ENCODE peak calls at places on chromosomes 1 and 21, in four cellular contexts. W, O, R and J are unnamed samples.

GRCh38 chr1:86971778-86972177 is 57.3 kb downstream of the HS2ST1 start:
- DNase-seq in O (no peak), R (no peak), W (no peak), J (no peak)

GRCh38 chr21:14880922-14881321 is 183.9 kb downstream of the NRIP1 start:
- DNase-seq in W (no peak), R (no peak), O (peak), J (no peak)

GRCh38 chr1:158930504-158930903 is 848 bp upstream of the PYHIN1 start:
- DNase-seq in R (no peak), O (no peak), W (no peak), J (no peak)

GRCh38 chr1:112688781-112689193 is 14.3 kb downstream of the MOV10 start:
- DNase-seq in O (no peak), R (no peak), W (no peak), J (no peak)

GRCh38 chr1:3540876-3541275 is 70.4 kb downstream of the MEGF6 start:
- DNase-seq in R (no peak), W (no peak), O (no peak), J (no peak)

GRCh38 chr21:15752763-15753407 is 23.1 kb downstream of the USP25 start:
- DNase-seq in W (no peak), R (no peak), O (no peak), J (no peak)

GRCh38 chr21:38912355-38912619 is 106.6 kb downstream of the ETS2 start:
- DNase-seq in W (no peak), O (no peak), R (no peak), J (no peak)

GRCh38 chr1:241109039-241109438 is 248.0 kb downstream of the RGS7 start:
- DNase-seq in O (no peak), R (no peak), W (no peak), J (no peak)

GRCh38 chr1:246753670-246754535 is 29.7 kb downstream of the SCCPDH start:
- DNase-seq in O (peak), R (peak), W (peak), J (peak)

GRCh38 chr1:179156026-179156425 is 73.5 kb downstream of the ABL2 start:
- DNase-seq in W (no peak), O (no peak), R (no peak), J (no peak)

GRCh38 chr1:247574236-247574635 is 13.9 kb upstream of the OR2G2 start:
- DNase-seq in O (no peak), W (no peak), R (no peak), J (no peak)

GRCh38 chr1:227762231-227762911 is 27.1 kb downstream of the SNAP47 start:
- DNase-seq in W (no peak), O (peak), R (peak), J (no peak)

GRCh38 chr1:169110691-169111447 is 4.4 kb downstream of the ATP1B1 start:
- DNase-seq in O (peak), R (no peak), W (no peak), J (no peak)

GRCh38 chr1:245045087-245045881 is 109.5 kb upstream of the KIF26B start:
- DNase-seq in O (no peak), R (peak), W (no peak), J (peak)

GRCh38 chr1:154863702-154864174 is 6.3 kb downstream of the KCNN3 start:
- DNase-seq in W (peak), O (peak), R (no peak), J (no peak)

GRCh38 chr1:178361847-178362246 is 134.9 kb downstream of the CLEC20A start:
- DNase-seq in W (no peak), O (no peak), R (no peak), J (no peak)

GRCh38 chr1:110065841-110066240 is 4.6 kb downstream of the ALX3 start:
- DNase-seq in R (no peak), W (no peak), O (no peak), J (no peak)
- H3K4me3 ChIP-seq in R (no peak), W (no peak), O (no peak), J (no peak)

DNA sequence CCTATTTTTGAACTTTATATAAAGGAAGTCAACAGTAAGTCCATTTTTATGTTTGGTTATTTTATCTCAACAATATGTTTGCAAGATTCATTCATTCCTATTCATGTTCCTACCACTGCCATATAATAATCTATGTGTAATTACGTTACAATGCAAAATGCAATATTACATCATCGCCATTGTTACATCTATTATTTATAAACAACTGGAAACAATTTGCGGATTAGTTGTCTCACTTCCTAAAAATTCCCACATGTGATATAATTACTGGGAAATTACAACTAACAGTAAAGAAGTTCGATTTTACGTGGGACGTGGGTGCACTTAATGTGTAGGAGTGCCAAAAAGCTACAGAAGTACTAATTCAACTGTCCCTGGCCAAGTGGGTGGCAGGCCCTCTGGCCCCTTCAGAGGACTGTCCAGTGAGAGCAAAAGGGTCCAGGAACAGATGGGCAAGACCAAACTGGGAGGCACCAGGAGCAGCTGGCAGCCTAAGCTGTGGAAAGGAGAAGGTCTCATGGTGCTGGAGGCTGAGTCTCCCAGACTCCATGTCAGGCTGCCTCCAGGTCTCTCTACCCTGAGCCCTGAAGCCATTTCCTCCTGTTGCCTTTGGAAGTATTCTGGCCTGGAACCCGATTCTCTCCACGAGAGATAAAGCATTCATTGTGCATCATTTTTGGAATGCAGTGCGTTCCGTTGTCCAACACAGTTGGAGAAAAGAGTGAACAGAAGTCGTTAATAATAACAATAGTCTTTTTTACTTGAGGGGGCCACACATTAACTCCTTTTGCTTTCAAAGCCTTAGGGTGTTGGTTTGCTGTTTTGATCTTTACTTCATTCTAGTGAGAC is 42.9 kb downstream of the TNNT2 start:
- DNase-seq in W (no peak), R (no peak), O (no peak), J (no peak)
- TF ChIP-seq CTCF in W (no peak), R (no peak), O (no peak), J (no peak)

DNA sequence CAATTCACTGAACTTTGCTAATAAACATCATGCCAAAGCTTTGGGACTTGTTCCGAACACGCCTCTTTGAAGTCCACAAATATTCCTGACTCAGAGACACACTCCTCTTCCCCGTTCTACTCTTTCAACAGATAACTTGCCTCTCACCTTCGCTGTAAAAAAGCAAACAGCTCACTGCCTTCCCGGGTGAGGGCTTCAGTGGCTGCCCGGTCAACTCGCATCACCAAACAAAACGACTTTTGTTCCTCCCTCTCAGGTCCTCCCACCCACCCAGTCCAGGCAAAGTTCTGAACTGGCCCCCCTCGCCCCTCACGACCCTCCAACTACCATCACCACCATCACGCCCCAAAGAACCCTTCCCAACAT is 532 bp upstream of the CCN1 start:
- DNase-seq in W (no peak), R (peak), O (no peak), J (peak)
- H3K4me3 ChIP-seq in W (no peak), R (peak), O (peak), J (peak)

DNA sequence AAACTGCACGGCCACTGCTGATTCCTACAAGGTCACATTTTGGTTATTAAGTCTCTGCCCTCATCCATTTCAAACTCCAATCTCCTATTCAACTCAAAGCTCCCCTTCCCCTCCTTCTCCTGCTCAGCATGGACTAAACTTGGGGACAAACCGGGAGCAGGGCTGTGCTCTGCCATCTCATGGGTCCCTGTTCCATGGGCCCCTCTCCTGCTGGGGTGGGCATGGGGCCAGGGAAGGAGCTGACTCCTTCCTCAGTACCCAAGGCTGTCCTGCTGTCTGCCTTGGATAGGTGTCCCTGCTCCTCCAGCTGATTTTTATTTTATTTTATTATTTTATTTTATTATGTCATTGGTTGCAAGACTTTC is 27.1 kb downstream of the TNNT2 start:
- DNase-seq in O (no peak), R (no peak), W (no peak), J (no peak)
- TF ChIP-seq CTCF in O (no peak), R (no peak), W (no peak), J (no peak)

DNA sequence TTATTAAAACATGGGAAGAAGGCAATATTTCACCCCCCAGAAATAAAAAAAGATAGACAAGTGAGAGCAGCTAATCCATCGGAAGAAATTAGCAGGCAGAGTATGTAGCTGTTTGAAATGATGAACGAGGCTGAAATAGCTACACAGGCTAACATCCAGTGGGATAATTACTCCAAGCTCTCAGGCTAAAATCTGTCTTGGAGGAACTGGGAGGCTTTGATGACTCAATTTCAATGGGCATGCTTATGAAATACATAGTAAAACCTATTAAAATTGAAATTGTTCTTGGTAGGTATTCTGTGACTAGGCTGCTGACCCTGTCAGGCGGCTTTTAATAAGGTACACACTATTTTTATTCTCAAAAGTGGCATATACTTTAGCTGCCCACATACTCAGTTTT is 84.1 kb upstream of the RRP15 start:
- DNase-seq in O (no peak), W (no peak), R (no peak), J (no peak)
- H3K4me3 ChIP-seq in O (no peak), W (no peak), R (no peak), J (no peak)

DNA sequence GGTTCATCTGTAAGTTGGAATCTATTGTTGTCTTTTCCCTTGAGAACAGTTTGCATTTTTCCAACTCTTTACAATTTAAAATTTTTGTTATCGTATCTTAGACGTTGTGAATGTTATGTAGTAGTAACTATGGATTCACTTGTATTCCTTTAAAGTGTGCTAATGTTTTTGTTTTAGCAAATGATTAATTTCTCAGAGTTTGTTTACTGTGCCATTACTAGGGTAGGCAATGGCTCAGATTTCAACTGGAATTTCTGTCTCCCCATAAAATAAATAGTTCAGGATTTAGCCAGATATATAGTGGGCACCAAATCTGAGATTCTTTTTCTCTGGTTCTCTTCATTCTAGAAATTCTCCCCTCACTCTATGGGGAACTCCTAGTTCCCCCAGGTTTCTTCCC is 896.5 kb downstream of the PLA2G4A start:
- DNase-seq in R (no peak), W (no peak), O (no peak), J (no peak)
- TF ChIP-seq CTCF in R (no peak), W (no peak), O (no peak), J (no peak)

DNA sequence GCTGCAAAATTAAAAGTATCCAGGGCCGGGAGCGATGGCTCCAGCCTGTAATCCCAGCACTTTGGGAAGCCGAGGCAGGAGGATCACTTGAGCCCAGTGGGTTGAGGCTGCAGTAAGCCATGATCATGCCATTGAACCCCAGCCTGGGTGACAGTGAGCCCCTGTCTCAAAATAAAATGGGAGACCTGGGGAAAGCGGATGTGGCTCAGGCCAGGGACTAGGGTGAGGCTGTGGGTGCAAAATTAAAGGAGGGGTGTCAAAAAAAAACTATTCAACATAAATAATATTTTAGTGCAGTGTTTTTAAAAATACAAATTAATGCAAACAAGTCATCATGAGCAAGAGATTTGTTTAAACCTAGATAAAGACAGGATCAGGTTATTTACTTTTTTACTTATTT is 100.1 kb upstream of the SLC45A1 start:
- DNase-seq in O (no peak), R (no peak), W (no peak), J (no peak)
- H3K4me3 ChIP-seq in O (peak), R (peak), W (no peak), J (no peak)

DNA sequence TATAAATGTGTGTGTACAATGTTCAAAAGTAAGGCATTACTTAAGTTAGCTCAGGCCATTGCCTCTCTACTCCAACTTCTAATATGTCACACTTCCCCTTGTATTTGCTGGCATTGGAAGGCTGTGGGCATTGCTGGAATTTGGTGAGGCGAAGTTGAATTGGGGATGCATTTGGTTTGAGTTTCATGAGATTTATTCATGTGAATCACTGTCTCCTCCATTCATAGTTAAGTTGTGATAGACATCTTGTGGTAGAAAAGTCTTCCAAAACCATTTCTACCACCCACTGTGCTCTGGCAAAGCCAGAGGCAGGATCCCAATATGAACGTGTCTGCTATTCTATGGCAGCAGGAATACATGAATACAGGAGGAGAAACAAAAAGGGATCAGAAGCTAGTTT is 397.8 kb upstream of the USP24 start:
- DNase-seq in W (no peak), O (no peak), R (no peak), J (peak)
- TF ChIP-seq CTCF in W (no peak), O (no peak), R (no peak), J (no peak)